ENCODE peak calls at places on chromosome 19, in six cellular contexts. Y is H1, B is WTC11, E is GM12878, Z is K562, J is HepG2. X is an unnamed sample.

GRCh38 chr19:58558066-58558622 is at the start of gene UBE2M:
- DNase-seq in J (no peak), E (no peak), B (peak; percentile 56), Y (no peak), Z (peak; percentile 66), X (peak; percentile 63)

GRCh38 chr19:46727036-46727501 is 10.2 kb upstream of the PRKD2 start:
- DNase-seq in Y (no peak), J (no peak), E (no peak), B (no peak), Z (no peak), X (no peak)

GRCh38 chr19:46764817-46765291 is 18.6 kb upstream of the STRN4 start:
- DNase-seq in B (no peak), Z (peak; percentile 4), E (no peak), J (peak; percentile 92), Y (no peak), X (no peak)

GRCh38 chr19:48378194-48378570 is 13.2 kb downstream of the KDELR1 start:
- DNase-seq in Y (no peak), E (no peak), B (no peak), Z (no peak), J (no peak), X (no peak)

GRCh38 chr19:58579473-58580142 is 6.5 kb upstream of the MZF1 start:
- DNase-seq in E (no peak), B (no peak), Z (no peak), J (no peak), Y (no peak), X (no peak)

GRCh38 chr19:12956446-12957388 is at the start of gene GADD45GIP1:
- DNase-seq in E (peak; percentile 41), B (peak; percentile 78), Z (peak; percentile 86), Y (peak; percentile 89), J (peak; percentile 67), X (peak; percentile 87)

GRCh38 chr19:30877591-30878230 is 471.5 kb downstream of the TSHZ3 start:
- DNase-seq in Z (no peak), B (no peak), Y (no peak), J (no peak), E (no peak), X (no peak)

GRCh38 chr19:55641376-55642152 is 762 bp downstream of the ZNF580 start:
- DNase-seq in Z (no peak), Y (no peak), B (no peak), E (no peak), J (no peak), X (peak; percentile 67)

GRCh38 chr19:12792048-12792852 is 964 bp downstream of the JUNB start:
- DNase-seq in Y (peak; percentile 84), B (peak; percentile 80), Z (peak; percentile 61), E (no peak), J (peak; percentile 46), X (peak; percentile 94)

GRCh38 chr19:19110410-19111137 is 27.7 kb downstream of the TMEM161A start:
- DNase-seq in Y (no peak), Z (no peak), B (peak; percentile 81), J (no peak), E (no peak), X (peak; percentile 87)

GRCh38 chr19:19115954-19116353 is 22.3 kb downstream of the TMEM161A start:
- DNase-seq in Z (peak; percentile 72), E (no peak), J (peak; percentile 45), B (peak; percentile 88), Y (peak; percentile 93), X (peak; percentile 89)

GRCh38 chr19:19111967-19112580 is 26.2 kb downstream of the TMEM161A start:
- DNase-seq in Z (no peak), E (no peak), Y (no peak), J (no peak), B (no peak), X (no peak)

GRCh38 chr19:19111138-19111835 is 27.0 kb downstream of the TMEM161A start:
- DNase-seq in B (peak; percentile 23), J (no peak), E (no peak), Y (no peak), Z (no peak), X (peak; percentile 57)

GRCh38 chr19:19113040-19113541 is 25.2 kb downstream of the TMEM161A start:
- DNase-seq in B (peak; percentile 62), Z (peak; percentile 58), E (no peak), J (peak; percentile 75), Y (peak; percentile 71), X (peak; percentile 68)
- TF ChIP-seq CREB1 in B (no peak), Z (no peak), E (no peak), J (no peak), Y (no peak), X (no peak)

GRCh38 chr19:40762754-40763153 is 11.8 kb downstream of the SNRPA start:
- DNase-seq in J (no peak), E (no peak), Y (no peak), B (no peak), Z (no peak), X (no peak)
- TF ChIP-seq CTCF in J (no peak), E (no peak), Y (no peak), B (no peak), Z (no peak), X (no peak)

DNA sequence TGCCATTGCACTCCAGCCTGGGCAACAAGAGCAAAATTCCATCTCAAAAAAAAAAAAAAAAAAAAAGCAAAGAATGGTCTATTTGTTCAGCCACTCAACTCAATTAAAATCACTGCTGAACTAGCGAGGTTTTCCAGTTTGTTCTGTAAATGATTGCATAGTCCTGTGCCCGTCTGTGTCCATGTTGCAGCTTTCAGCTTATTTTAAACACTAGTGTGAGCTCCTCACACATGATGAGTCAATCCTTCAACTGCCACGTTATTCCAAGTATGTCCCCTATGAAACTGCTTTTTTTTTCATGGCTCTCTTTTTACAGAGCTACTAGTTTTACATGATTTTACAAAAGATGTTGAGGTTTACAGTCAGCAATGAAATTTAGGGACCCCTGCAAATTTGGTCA is 12.2 kb downstream of the SUGP2 start:
- DNase-seq in Z (no peak), Y (no peak), E (no peak), J (peak; percentile 59), B (no peak), X (no peak)
- TF ChIP-seq CREB1 in Z (no peak), Y (no peak), E (no peak), J (no peak), B (no peak), X (no peak)

GRCh38 chr19:971795-972194 is 12.3 kb upstream of the WDR18 start:
- DNase-seq in E (no peak), Z (no peak), Y (no peak), J (no peak), B (no peak), X (no peak)

GRCh38 chr19:974564-975257 is 9.4 kb upstream of the WDR18 start:
- DNase-seq in Z (no peak), B (no peak), E (no peak), J (no peak), Y (no peak), X (no peak)

GRCh38 chr19:972281-972680 is 11.9 kb upstream of the WDR18 start:
- DNase-seq in B (no peak), E (no peak), Y (no peak), Z (no peak), J (no peak), X (no peak)

GRCh38 chr19:973726-974563 is 10.2 kb upstream of the WDR18 start:
- DNase-seq in B (no peak), Y (no peak), E (no peak), Z (no peak), J (no peak), X (no peak)

GRCh38 chr19:970695-971094 is 13.4 kb upstream of the WDR18 start:
- DNase-seq in Y (peak; percentile 63), B (no peak), Z (peak; percentile 65), J (no peak), E (no peak), X (peak; percentile 66)
- TF ChIP-seq CTCF in Y (peak; percentile 79), B (peak; percentile 87), Z (peak; percentile 69), J (peak; percentile 79), E (peak; percentile 51), X (peak; percentile 79)

DNA sequence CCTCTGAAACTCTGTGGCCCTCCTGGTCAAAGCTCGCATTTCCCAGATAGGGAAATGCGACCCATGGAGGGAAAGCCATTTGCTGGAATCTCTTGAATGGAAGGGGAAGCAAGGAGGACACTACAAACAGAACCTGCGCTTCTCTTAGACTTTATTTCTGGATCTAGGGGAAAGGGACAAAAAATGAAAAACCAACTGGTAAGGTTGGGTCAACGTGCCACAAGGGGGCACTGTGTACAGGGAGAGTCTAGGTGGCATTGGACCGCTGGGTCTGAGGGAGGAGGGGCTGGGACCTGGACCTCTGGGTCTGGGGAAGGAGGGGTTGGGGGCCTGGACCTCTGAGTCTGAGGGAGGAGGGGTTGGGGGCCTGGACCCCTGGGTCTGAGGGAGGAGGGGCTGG is 5.0 kb downstream of the KLK4 start:
- DNase-seq in Y (peak; percentile 83), E (no peak), J (peak; percentile 17), B (peak; percentile 83), Z (peak; percentile 48), X (peak; percentile 93)
- TF ChIP-seq CREB1 in Y (no peak), E (no peak), J (no peak), B (no peak), Z (no peak), X (no peak)

GRCh38 chr19:15421726-15422260 is 3.0 kb upstream of the AKAP8L start:
- DNase-seq in Z (no peak), B (no peak), J (no peak), Y (no peak), E (no peak), X (no peak)
- TF ChIP-seq CTCF in Z (no peak), B (no peak), J (no peak), Y (no peak), E (no peak), X (no peak)

GRCh38 chr19:4524808-4525562 is 6.7 kb upstream of the PLIN4 start:
- DNase-seq in J (no peak), Y (peak; percentile 95), E (no peak), Z (peak; percentile 73), B (peak; percentile 87), X (peak; percentile 80)
- TF ChIP-seq CREB1 in J (no peak), Y (peak; percentile 6), E (no peak), Z (no peak), B (no peak), X (no peak)

X was measured in GM23338.